ENCODE peak calls at places on chromosome 13, in four cellular contexts. One of them, this sample, is unnamed.

GRCh38 chr13:30796833-30797601 is 61.7 kb downstream of the ALOX5AP start:
- DNase-seq in SK-N-SH: no peak
- DNase-seq in tibial nerve: no peak
- DNase-seq in upper lobe of left lung: no peak
- DNase-seq in this sample: peak; percentile 62

GRCh38 chr13:39245688-39246087 is 207.4 kb downstream of the NHLRC3 start:
- DNase-seq in SK-N-SH: no peak
- DNase-seq in tibial nerve: no peak
- DNase-seq in upper lobe of left lung: no peak
- DNase-seq in this sample: no peak

GRCh38 chr13:30880756-30881155 is 25.3 kb upstream of the MEDAG start:
- DNase-seq in SK-N-SH: no peak
- DNase-seq in tibial nerve: peak; percentile 62
- DNase-seq in upper lobe of left lung: no peak
- DNase-seq in this sample: no peak

GRCh38 chr13:98320561-98321105 is 143.6 kb upstream of the RNF113B start:
- DNase-seq in SK-N-SH: no peak
- DNase-seq in tibial nerve: no peak
- DNase-seq in upper lobe of left lung: no peak
- DNase-seq in this sample: no peak

GRCh38 chr13:51034906-51035305 is 76.2 kb downstream of the C13orf42 start:
- DNase-seq in SK-N-SH: no peak
- DNase-seq in tibial nerve: no peak
- DNase-seq in upper lobe of left lung: no peak
- DNase-seq in this sample: no peak

GRCh38 chr13:70080030-70080429 is 27.6 kb upstream of the ATXN8OS start:
- DNase-seq in SK-N-SH: peak; percentile 3
- DNase-seq in tibial nerve: no peak
- DNase-seq in upper lobe of left lung: no peak
- DNase-seq in this sample: no peak

GRCh38 chr13:76016799-76017198 is 380.7 kb downstream of the LMO7 start:
- DNase-seq in SK-N-SH: peak; percentile 17
- DNase-seq in tibial nerve: no peak
- DNase-seq in upper lobe of left lung: no peak
- DNase-seq in this sample: no peak

GRCh38 chr13:24097064-24097463 is 63.5 kb upstream of the SPATA13 start:
- DNase-seq in SK-N-SH: no peak
- DNase-seq in tibial nerve: no peak
- DNase-seq in upper lobe of left lung: no peak
- DNase-seq in this sample: no peak

GRCh38 chr13:111065698-111066097 is 49.4 kb upstream of the ARHGEF7 start:
- DNase-seq in SK-N-SH: no peak
- DNase-seq in tibial nerve: no peak
- DNase-seq in upper lobe of left lung: peak; percentile 91
- DNase-seq in this sample: no peak

GRCh38 chr13:26449063-26449848 is 108.2 kb upstream of the WASF3 start:
- DNase-seq in SK-N-SH: no peak
- DNase-seq in tibial nerve: no peak
- DNase-seq in upper lobe of left lung: no peak
- DNase-seq in this sample: no peak

GRCh38 chr13:73865027-73865426 is 269.2 kb downstream of the KLF12 start:
- DNase-seq in SK-N-SH: no peak
- DNase-seq in tibial nerve: no peak
- DNase-seq in upper lobe of left lung: no peak
- DNase-seq in this sample: no peak

GRCh38 chr13:25574437-25575426 is 203.0 kb downstream of the ATP8A2 start:
- DNase-seq in SK-N-SH: peak; percentile 61
- DNase-seq in tibial nerve: peak; percentile 94
- DNase-seq in upper lobe of left lung: no peak
- DNase-seq in this sample: peak; percentile 79

GRCh38 chr13:32246468-32246867 is 68.7 kb downstream of the ZAR1L start:
- DNase-seq in SK-N-SH: peak; percentile 48
- DNase-seq in tibial nerve: peak; percentile 50
- DNase-seq in upper lobe of left lung: no peak
- DNase-seq in this sample: peak; percentile 70

GRCh38 chr13:103539265-103539664 is 473.0 kb upstream of the SLC10A2 start:
- DNase-seq in SK-N-SH: peak; percentile 45
- DNase-seq in tibial nerve: no peak
- DNase-seq in upper lobe of left lung: no peak
- DNase-seq in this sample: no peak

GRCh38 chr13:110625771-110626321 is 10.5 kb downstream of the NAXD start:
- DNase-seq in SK-N-SH: no peak
- DNase-seq in tibial nerve: no peak
- DNase-seq in upper lobe of left lung: no peak
- DNase-seq in this sample: no peak

GRCh38 chr13:23915308-23915707 is 18.0 kb upstream of the C1QTNF9B start:
- DNase-seq in SK-N-SH: no peak
- DNase-seq in tibial nerve: no peak
- DNase-seq in upper lobe of left lung: no peak
- DNase-seq in this sample: no peak

GRCh38 chr13:26254583-26255102 is 714 bp downstream of the CDK8 start:
- DNase-seq in SK-N-SH: peak; percentile 68
- DNase-seq in tibial nerve: peak; percentile 29
- DNase-seq in upper lobe of left lung: peak; percentile 92
- DNase-seq in this sample: peak; percentile 76

GRCh38 chr13:111304603-111305289 is 15.7 kb upstream of the TEX29 start:
- DNase-seq in SK-N-SH: no peak
- DNase-seq in tibial nerve: no peak
- DNase-seq in upper lobe of left lung: no peak
- DNase-seq in this sample: no peak

GRCh38 chr13:111247552-111247951 is 72.9 kb upstream of the TEX29 start:
- DNase-seq in SK-N-SH: no peak
- DNase-seq in tibial nerve: no peak
- DNase-seq in upper lobe of left lung: no peak
- DNase-seq in this sample: no peak

GRCh38 chr13:21395953-21396352 is 63.1 kb downstream of the ZDHHC20 start:
- DNase-seq in SK-N-SH: no peak
- DNase-seq in tibial nerve: no peak
- DNase-seq in upper lobe of left lung: no peak
- DNase-seq in this sample: no peak

GRCh38 chr13:102870677-102871415 is 25.0 kb downstream of the ERCC5 start:
- DNase-seq in SK-N-SH: peak; percentile 79
- DNase-seq in tibial nerve: peak; percentile 57
- DNase-seq in upper lobe of left lung: peak; percentile 42
- DNase-seq in this sample: no peak

GRCh38 chr13:105921711-105922110 is 613.8 kb downstream of the EFNB2 start:
- DNase-seq in SK-N-SH: no peak
- DNase-seq in tibial nerve: no peak
- DNase-seq in upper lobe of left lung: no peak
- DNase-seq in this sample: no peak

GRCh38 chr13:20069956-20070355 is 90.9 kb downstream of the GJA3 start:
- DNase-seq in SK-N-SH: no peak
- DNase-seq in tibial nerve: no peak
- DNase-seq in upper lobe of left lung: no peak
- DNase-seq in this sample: no peak

DNA sequence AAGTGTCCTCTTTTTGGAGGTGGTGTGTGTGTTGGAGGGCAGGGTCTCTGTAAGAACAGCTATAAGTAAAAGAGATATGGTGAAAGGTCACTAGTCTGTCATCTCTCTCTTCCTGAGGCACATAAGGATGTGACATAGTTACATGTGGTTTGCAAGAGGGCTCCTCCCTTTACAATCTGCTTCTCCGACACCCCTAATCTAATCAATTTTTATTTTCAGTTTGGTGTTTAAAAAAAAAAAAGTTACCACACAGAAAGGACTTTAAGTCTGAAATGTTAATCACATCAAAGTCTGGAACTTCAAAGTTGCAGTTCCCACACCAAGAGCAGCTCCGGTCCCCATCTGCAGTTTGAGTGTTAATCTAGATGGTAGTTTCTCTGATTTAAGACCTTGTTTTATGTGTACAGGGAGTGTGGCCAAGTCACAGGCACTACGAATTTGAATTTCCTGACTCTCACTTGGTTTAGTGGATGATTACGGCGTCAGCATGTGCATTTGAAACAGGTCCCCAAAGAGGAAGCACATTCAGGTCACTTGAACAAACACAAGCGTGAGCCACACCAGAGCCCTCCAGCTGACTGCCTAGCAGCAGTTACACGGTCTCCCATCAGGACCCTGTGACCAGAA is 53.1 kb downstream of the FOXO1 start:
- DNase-seq in SK-N-SH: no peak
- DNase-seq in tibial nerve: no peak
- DNase-seq in upper lobe of left lung: no peak
- DNase-seq in this sample: peak; percentile 79
- H3K4me1 ChIP-seq in SK-N-SH: no peaks in the 10 kb centered on the region
- H3K4me1 ChIP-seq in tibial nerve: no peaks in the 10 kb centered on the region
- H3K4me1 ChIP-seq in upper lobe of left lung: peaks cover 53% of the 10 kb centered on the region
- H3K4me1 ChIP-seq in this sample: peaks cover 72% of the 10 kb centered on the region

GRCh38 chr13:52450012-52450792 is at the start of gene VPS36:
- DNase-seq in SK-N-SH: peak; percentile 97
- DNase-seq in tibial nerve: peak; percentile 93
- DNase-seq in upper lobe of left lung: peak; percentile 99
- DNase-seq in this sample: peak; percentile 97
- TF ChIP-seq EP300 in SK-N-SH: no peak
- TF ChIP-seq EP300 in tibial nerve: peak; percentile 93
- TF ChIP-seq EP300 in upper lobe of left lung: no peak
- TF ChIP-seq EP300 in this sample: no peak

GRCh38 chr13:97238883-97239282 is 16.8 kb downstream of the MBNL2 start:
- DNase-seq in SK-N-SH: no peak
- DNase-seq in tibial nerve: no peak
- DNase-seq in upper lobe of left lung: no peak
- DNase-seq in this sample: no peak

GRCh38 chr13:97239306-97239705 is 17.2 kb downstream of the MBNL2 start:
- DNase-seq in SK-N-SH: no peak
- DNase-seq in tibial nerve: no peak
- DNase-seq in upper lobe of left lung: no peak
- DNase-seq in this sample: no peak

GRCh38 chr13:97239943-97240788 is 18.0 kb downstream of the MBNL2 start:
- DNase-seq in SK-N-SH: no peak
- DNase-seq in tibial nerve: no peak
- DNase-seq in upper lobe of left lung: no peak
- DNase-seq in this sample: no peak

GRCh38 chr13:97237388-97237787 is 15.3 kb downstream of the MBNL2 start:
- DNase-seq in SK-N-SH: no peak
- DNase-seq in tibial nerve: no peak
- DNase-seq in upper lobe of left lung: no peak
- DNase-seq in this sample: no peak

DNA sequence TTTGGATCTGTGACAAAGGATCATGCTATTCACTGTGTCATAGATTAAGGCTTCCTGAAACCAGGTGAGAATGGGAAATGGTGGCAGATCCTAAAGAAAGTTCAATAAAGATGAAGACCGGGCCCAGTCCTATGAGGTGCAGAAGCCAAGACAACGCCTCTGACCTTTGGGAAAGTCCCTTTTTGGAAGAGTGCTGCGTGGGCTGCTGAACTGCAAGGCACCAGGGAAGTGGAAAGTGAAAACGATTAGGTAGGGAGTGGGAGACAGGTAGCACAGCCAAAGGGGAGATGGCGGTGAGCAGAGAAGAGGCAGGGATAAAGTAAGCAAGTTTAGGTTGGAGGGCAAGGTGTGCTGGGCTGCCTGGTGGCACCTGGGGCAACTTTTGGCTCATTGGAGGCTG is 16.3 kb downstream of the MBNL2 start:
- DNase-seq in SK-N-SH: no peak
- DNase-seq in tibial nerve: no peak
- DNase-seq in upper lobe of left lung: no peak
- DNase-seq in this sample: no peak
- H3K4me1 ChIP-seq in SK-N-SH: peaks cover 29% of the 10 kb centered on the region
- H3K4me1 ChIP-seq in tibial nerve: no peaks in the 10 kb centered on the region
- H3K4me1 ChIP-seq in upper lobe of left lung: peaks cover 91% of the 10 kb centered on the region
- H3K4me1 ChIP-seq in this sample: peaks cover 100% of the 10 kb centered on the region

GRCh38 chr13:109180905-109181425 is 551.6 kb downstream of the MYO16 start:
- DNase-seq in SK-N-SH: no peak
- DNase-seq in tibial nerve: no peak
- DNase-seq in upper lobe of left lung: no peak
- DNase-seq in this sample: no peak
- TF ChIP-seq EP300 in SK-N-SH: no peak
- TF ChIP-seq EP300 in tibial nerve: no peak
- TF ChIP-seq EP300 in upper lobe of left lung: no peak
- TF ChIP-seq EP300 in this sample: no peak

GRCh38 chr13:80513196-80513595 is 172.3 kb upstream of the SPRY2 start:
- DNase-seq in SK-N-SH: no peak
- DNase-seq in tibial nerve: no peak
- DNase-seq in upper lobe of left lung: no peak
- DNase-seq in this sample: no peak
- H3K4me1 ChIP-seq in SK-N-SH: no peaks in the 10 kb centered on the region
- H3K4me1 ChIP-seq in tibial nerve: no peaks in the 10 kb centered on the region
- H3K4me1 ChIP-seq in upper lobe of left lung: no peaks in the 10 kb centered on the region
- H3K4me1 ChIP-seq in this sample: no peaks in the 10 kb centered on the region

GRCh38 chr13:59701261-59701660 is 462.5 kb downstream of the DIAPH3 start:
- DNase-seq in SK-N-SH: no peak
- DNase-seq in tibial nerve: no peak
- DNase-seq in upper lobe of left lung: no peak
- DNase-seq in this sample: no peak

GRCh38 chr13:59691501-59692066 is 472.1 kb downstream of the DIAPH3 start:
- DNase-seq in SK-N-SH: no peak
- DNase-seq in tibial nerve: no peak
- DNase-seq in upper lobe of left lung: no peak
- DNase-seq in this sample: no peak

GRCh38 chr13:59690857-59691500 is 472.7 kb downstream of the DIAPH3 start:
- DNase-seq in SK-N-SH: no peak
- DNase-seq in tibial nerve: no peak
- DNase-seq in upper lobe of left lung: no peak
- DNase-seq in this sample: no peak

GRCh38 chr13:59700281-59700680 is 463.4 kb downstream of the DIAPH3 start:
- DNase-seq in SK-N-SH: no peak
- DNase-seq in tibial nerve: no peak
- DNase-seq in upper lobe of left lung: no peak
- DNase-seq in this sample: no peak

GRCh38 chr13:59696229-59696628 is 467.5 kb downstream of the DIAPH3 start:
- DNase-seq in SK-N-SH: no peak
- DNase-seq in tibial nerve: no peak
- DNase-seq in upper lobe of left lung: no peak
- DNase-seq in this sample: no peak
- TF ChIP-seq EP300 in SK-N-SH: no peak
- TF ChIP-seq EP300 in tibial nerve: no peak
- TF ChIP-seq EP300 in upper lobe of left lung: no peak
- TF ChIP-seq EP300 in this sample: no peak

DNA sequence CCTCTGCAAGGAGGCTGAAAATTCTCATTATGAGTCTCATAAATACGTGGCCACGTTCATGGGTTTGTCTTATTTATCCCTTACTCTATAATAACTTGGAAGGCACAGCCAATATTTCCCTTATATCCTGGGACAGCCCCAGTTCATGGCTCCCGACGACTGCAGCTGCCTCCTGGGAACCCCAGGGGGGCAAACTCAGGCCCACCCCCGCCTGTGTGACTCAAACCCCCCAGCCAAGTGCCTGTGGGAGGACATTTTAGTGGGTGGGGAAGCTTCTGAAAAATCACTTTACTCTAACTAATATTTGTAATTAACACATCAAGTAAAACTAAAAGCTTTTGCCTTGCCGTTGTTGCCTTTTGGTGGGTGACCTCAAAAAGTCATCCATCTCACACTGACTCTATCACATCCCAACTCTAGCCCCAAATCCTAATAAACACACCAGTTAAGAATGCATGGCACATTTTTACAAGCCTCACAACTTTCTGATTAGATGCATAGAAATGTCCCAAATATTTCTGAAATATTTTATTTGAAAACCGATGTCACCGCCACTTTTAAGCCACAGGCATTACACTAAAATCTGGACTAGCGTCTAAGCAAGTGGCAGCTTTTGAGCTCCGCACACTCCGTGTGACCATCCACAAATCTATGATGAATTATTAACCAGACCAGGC is 14.2 kb downstream of the RASA3 start:
- DNase-seq in SK-N-SH: no peak
- DNase-seq in tibial nerve: no peak
- DNase-seq in upper lobe of left lung: no peak
- DNase-seq in this sample: peak; percentile 48
- H3K4me1 ChIP-seq in SK-N-SH: peaks cover 37% of the 10 kb centered on the region
- H3K4me1 ChIP-seq in tibial nerve: no peaks in the 10 kb centered on the region
- H3K4me1 ChIP-seq in upper lobe of left lung: peaks cover 52% of the 10 kb centered on the region
- H3K4me1 ChIP-seq in this sample: peaks cover 7% of the 10 kb centered on the region